ENCODE peak calls at places on chromosomes 16 and 17, in four cellular contexts. V is HCT116, E is PC-9, X is tibial artery. K is an unnamed sample. For H3K4me1, the result is how much of the 10 kb centered on the place peaks cover.

GRCh38 chr16:53071748-53072301 is 17.0 kb downstream of the CHD9 start:
- DNase-seq in E (no peak), V (no peak), X (peak), K (peak)

GRCh38 chr17:41061969-41062368 is 2.1 kb upstream of the KRTAP2-3 start:
- DNase-seq in X (no peak), E (no peak), V (no peak), K (no peak)

GRCh38 chr17:47721725-47722124 is 11.3 kb upstream of the TBX21 start:
- DNase-seq in V (no peak), X (no peak), E (no peak), K (no peak)

GRCh38 chr17:7502987-7503386 is 18.8 kb downstream of the POLR2A start:
- DNase-seq in E (no peak), V (no peak), X (no peak), K (peak)

GRCh38 chr16:30903596-30903995 is 7.2 kb downstream of the CTF1 start:
- DNase-seq in V (no peak), E (no peak), X (no peak), K (no peak)

GRCh38 chr16:88392111-88392510 is 9.4 kb downstream of the ZNF469 start:
- DNase-seq in E (no peak), V (no peak), X (no peak), K (no peak)

GRCh38 chr16:56862776-56863175 is 2.2 kb upstream of the SLC12A3 start:
- DNase-seq in E (no peak), X (no peak), V (no peak), K (no peak)

GRCh38 chr17:59800530-59800942 is 92.2 kb downstream of the TUBD1 start:
- DNase-seq in E (no peak), X (no peak), V (peak), K (no peak)

GRCh38 chr17:19346351-19347255 is 15.9 kb downstream of the B9D1 start:
- DNase-seq in X (peak), E (peak), V (peak), K (peak)

GRCh38 chr16:9260665-9261064 is 169.2 kb downstream of the HAPSTR1 start:
- DNase-seq in V (no peak), X (no peak), E (no peak), K (peak)

GRCh38 chr17:40809721-40810421 is 10.1 kb upstream of the KRT28 start:
- DNase-seq in V (no peak), E (no peak), X (no peak), K (no peak)

GRCh38 chr16:73531021-73531420 is 483.1 kb upstream of the ZFHX3 start:
- DNase-seq in E (no peak), V (no peak), X (no peak), K (no peak)

GRCh38 chr17:69417545-69418483 is 3.3 kb downstream of the MAP2K6 start:
- DNase-seq in X (no peak), E (no peak), V (no peak), K (no peak)

GRCh38 chr16:86387461-86388440 is 122.6 kb upstream of the FOXF1 start:
- DNase-seq in E (no peak), V (peak), X (no peak), K (no peak)

GRCh38 chr16:26019885-26020284 is 328.1 kb downstream of the HS3ST4 start:
- DNase-seq in V (no peak), E (no peak), X (no peak), K (no peak)

GRCh38 chr17:43615330-43615729 is 46.4 kb downstream of the MEOX1 start:
- DNase-seq in E (no peak), V (no peak), X (peak), K (no peak)

GRCh38 chr16:58201163-58201562 is 3.3 kb upstream of the CSNK2A2 start:
- DNase-seq in V (no peak), E (peak), X (no peak), K (no peak)

GRCh38 chr16:78461496-78461938 is 362.1 kb downstream of the WWOX start:
- DNase-seq in V (no peak), X (no peak), E (no peak), K (no peak)

GRCh38 chr16:31125844-31126243 is 8.4 kb downstream of the KAT8 start:
- DNase-seq in X (no peak), E (no peak), V (no peak), K (no peak)

GRCh38 chr17:78124081-78124835 is 4.3 kb downstream of the TMC6 start:
- DNase-seq in E (no peak), X (no peak), V (no peak), K (no peak)

GRCh38 chr17:78125976-78126894 is 2.3 kb downstream of the TMC6 start:
- DNase-seq in V (no peak), X (no peak), E (no peak), K (peak)

GRCh38 chr17:78123258-78123929 is 5.2 kb downstream of the TMC6 start:
- DNase-seq in X (no peak), V (no peak), E (no peak), K (no peak)

GRCh38 chr17:78125138-78125913 is 3.2 kb downstream of the TMC6 start:
- DNase-seq in X (no peak), V (no peak), E (no peak), K (no peak)

DNA sequence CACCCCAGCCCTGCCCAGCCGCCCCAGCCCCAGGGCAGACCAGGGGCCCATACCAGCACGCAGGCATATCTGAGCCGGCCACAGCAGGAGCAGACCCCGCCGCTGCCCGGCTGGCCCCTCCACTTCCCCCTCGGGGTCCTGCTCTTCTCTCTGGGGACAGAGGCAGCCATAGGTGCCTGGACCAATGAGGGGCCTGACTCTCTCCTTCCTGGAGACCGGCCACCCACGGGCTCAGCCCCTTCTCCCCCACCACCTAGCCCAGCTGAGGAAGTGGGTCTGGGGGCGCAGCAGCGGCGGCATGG is 3.8 kb downstream of the TMC6 start:
- DNase-seq in E (no peak), V (no peak), X (no peak), K (no peak)
- H3K4me1 ChIP-seq in E (under half), V (under half), X (under half), K (under half)

GRCh38 chr17:68327823-68328557 is 36.7 kb downstream of the ARSG start:
- DNase-seq in E (no peak), X (no peak), V (no peak), K (no peak)
- TF ChIP-seq CTCF in E (no peak), X (no peak), V (peak), K (no peak)

GRCh38 chr17:3944485-3945388 is 19.5 kb downstream of the ATP2A3 start:
- DNase-seq in V (peak), E (peak), X (peak), K (peak)
- H3K4me3 ChIP-seq in V (peak), E (no peak), X (peak), K (peak)

DNA sequence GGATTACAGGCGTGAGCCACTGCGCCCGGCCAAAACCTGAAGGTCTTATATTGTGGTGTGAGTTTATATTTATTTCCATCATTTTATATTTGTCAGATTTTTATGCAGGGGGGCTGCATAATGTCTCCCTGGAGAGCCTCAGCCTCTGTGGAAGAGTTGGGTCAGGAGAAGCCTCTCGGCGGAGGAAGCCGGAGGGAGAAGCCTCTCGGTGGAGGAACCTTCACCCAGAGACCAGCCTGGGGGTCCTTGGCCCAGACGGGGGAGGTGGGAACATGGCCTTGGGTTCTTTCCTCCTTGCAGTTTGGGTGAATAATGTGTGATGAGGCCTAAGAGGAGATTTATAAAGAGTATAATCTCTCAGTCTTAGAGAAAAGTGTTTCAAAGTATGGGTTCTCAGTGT is 22.4 kb upstream of the ZNF750 start:
- DNase-seq in V (no peak), E (no peak), X (no peak), K (no peak)
- H3K4me1 ChIP-seq in V (half or more), E (under half), X (under half), K (under half)